ENCODE peak calls at places on chromosomes 13 and 19, in four cellular contexts. S, Y, C and P are unnamed samples.

GRCh38 chr13:79359064-79359463 is 47.0 kb downstream of the RBM26 start:
- DNase-seq in S (no peak), Y (no peak), C (no peak), P (no peak)

GRCh38 chr19:2586196-2586595 is 110.3 kb downstream of the GADD45B start:
- DNase-seq in S (no peak), Y (no peak), C (no peak), P (no peak)

GRCh38 chr13:30616927-30617314 is 799 bp upstream of the USPL1 start:
- DNase-seq in S (peak), Y (peak), C (peak), P (peak)

GRCh38 chr19:32676186-32676894 is 692 bp downstream of the RGS9BP start:
- DNase-seq in S (no peak), Y (peak), C (no peak), P (no peak)

GRCh38 chr13:78046349-78046748 is 127.7 kb upstream of the EDNRB start:
- DNase-seq in S (no peak), Y (no peak), C (no peak), P (no peak)

GRCh38 chr19:46659151-46660007 is 1.6 kb downstream of the DACT3 start:
- DNase-seq in S (peak), Y (peak), C (no peak), P (no peak)

GRCh38 chr13:34900288-34900739 is 41.8 kb upstream of the NBEA start:
- DNase-seq in S (no peak), Y (no peak), C (no peak), P (no peak)

GRCh38 chr13:30615851-30616311 is 1.8 kb upstream of the USPL1 start:
- DNase-seq in S (peak), Y (peak), C (no peak), P (peak)

GRCh38 chr13:26183416-26183815 is 38.7 kb downstream of the RNF6 start:
- DNase-seq in S (no peak), Y (no peak), C (no peak), P (no peak)

GRCh38 chr19:4399871-4400768 is at the start of gene SH3GL1:
- DNase-seq in S (peak), Y (peak), C (peak), P (peak)

GRCh38 chr19:18292810-18293641 is 11.6 kb upstream of the JUND start:
- DNase-seq in S (peak), Y (peak), C (peak), P (no peak)

GRCh38 chr19:22735911-22736645 is 47.9 kb downstream of the ZNF99 start:
- DNase-seq in S (no peak), Y (no peak), C (no peak), P (no peak)

GRCh38 chr13:79646880-79647279 is 165.9 kb downstream of the NDFIP2 start:
- DNase-seq in S (no peak), Y (no peak), C (no peak), P (no peak)

GRCh38 chr19:3642987-3643386 is 16.4 kb upstream of the CACTIN start:
- DNase-seq in S (no peak), Y (no peak), C (peak), P (no peak)

GRCh38 chr13:40576369-40576768 is 90.1 kb downstream of the FOXO1 start:
- DNase-seq in S (no peak), Y (no peak), C (no peak), P (no peak)

GRCh38 chr13:44388427-44388826 is 14.8 kb downstream of the SERP2 start:
- DNase-seq in S (no peak), Y (no peak), C (no peak), P (no peak)

GRCh38 chr13:90276208-90276607 is 1071.3 kb upstream of the MIR17HG start:
- DNase-seq in S (no peak), Y (no peak), C (no peak), P (no peak)

GRCh38 chr19:38229585-38230073 is 5.6 kb upstream of the DPF1 start:
- DNase-seq in S (peak), Y (peak), C (peak), P (peak)

GRCh38 chr13:32272021-32272695 is 43.0 kb downstream of the ZAR1L start:
- DNase-seq in S (no peak), Y (no peak), C (peak), P (no peak)

GRCh38 chr19:35268546-35269424 is at the start of gene USF2:
- DNase-seq in S (peak), Y (peak), C (peak), P (no peak)

GRCh38 chr13:51811046-51811445 is 7.1 kb upstream of the DHRS12 start:
- DNase-seq in S (no peak), Y (no peak), C (no peak), P (no peak)

GRCh38 chr13:25608181-25608580 is 236.4 kb downstream of the ATP8A2 start:
- DNase-seq in S (no peak), Y (no peak), C (no peak), P (no peak)